ENCODE peak calls at places on chromosomes 7 and 10, in six cellular contexts. Z is left ventricle myocardium inferior; H is epithelial cell of proximal tubule; E is HT1080; J is HS-27A; X is activated CD4-positive, alpha-beta T cell treated with anti-CD3 and anti-CD28 coated beads for 48 hours. G is an unnamed sample.

GRCh38 chr7:923108-924041 is 31.1 kb downstream of the ADAP1 start:
- DNase-seq in Z (peak), H (no peak), E (peak), J (no peak), X (peak), G (peak)

GRCh38 chr10:98478430-98479222 is 31.9 kb upstream of the HPS1 start:
- DNase-seq in Z (no peak), H (no peak), E (peak), J (no peak), X (no peak), G (no peak)

GRCh38 chr7:111982804-111983203 is 223.4 kb downstream of the DOCK4 start:
- DNase-seq in Z (no peak), H (no peak), E (no peak), J (no peak), X (no peak), G (no peak)

GRCh38 chr10:122293156-122293978 is 22.3 kb downstream of the BTBD16 start:
- DNase-seq in Z (no peak), H (no peak), E (no peak), J (no peak), X (peak), G (no peak)

GRCh38 chr7:28103984-28104628 is 76.5 kb downstream of the JAZF1 start:
- DNase-seq in Z (peak), H (no peak), E (peak), J (no peak), X (no peak), G (peak)

GRCh38 chr10:21510218-21511070 is 15.0 kb downstream of the SKIDA1 start:
- DNase-seq in Z (no peak), H (no peak), E (no peak), J (no peak), X (no peak), G (no peak)

GRCh38 chr10:62618576-62619408 is 185.7 kb upstream of the ADO start:
- DNase-seq in Z (no peak), H (no peak), E (peak), J (peak), X (no peak), G (no peak)

GRCh38 chr7:149741629-149742028 is 31.8 kb downstream of the ZNF467 start:
- DNase-seq in Z (no peak), H (no peak), E (no peak), J (no peak), X (no peak), G (peak)

GRCh38 chr10:5723692-5724091 is 39.1 kb downstream of the TASOR2 start:
- DNase-seq in Z (no peak), H (no peak), E (no peak), J (no peak), X (no peak), G (no peak)

GRCh38 chr7:26060713-26061339 is 91.2 kb upstream of the NFE2L3 start:
- DNase-seq in Z (no peak), H (no peak), E (no peak), J (no peak), X (no peak), G (no peak)

GRCh38 chr10:69376662-69377061 is 40.1 kb downstream of the TACR2 start:
- DNase-seq in Z (no peak), H (no peak), E (no peak), J (no peak), X (no peak), G (no peak)

GRCh38 chr7:93150200-93150835 is 2.1 kb upstream of the SAMD9L start:
- DNase-seq in Z (no peak), H (no peak), E (peak), J (no peak), X (no peak), G (no peak)

GRCh38 chr7:134394046-134394445 is 64.9 kb downstream of the AKR1B1 start:
- DNase-seq in Z (no peak), H (no peak), E (no peak), J (peak), X (no peak), G (no peak)

GRCh38 chr10:8049874-8050560 is 4.5 kb upstream of the GATA3 start:
- DNase-seq in Z (no peak), H (no peak), E (no peak), J (no peak), X (peak), G (no peak)

GRCh38 chr10:68602434-68602833 is 42.3 kb downstream of the TET1 start:
- DNase-seq in Z (no peak), H (no peak), E (no peak), J (no peak), X (no peak), G (no peak)

GRCh38 chr7:48875300-48875916 is 48.9 kb upstream of the CDC14C start:
- DNase-seq in Z (peak), H (no peak), E (peak), J (no peak), X (peak), G (no peak)

GRCh38 chr7:1144269-1144771 is 15.7 kb downstream of the ZFAND2A start:
- DNase-seq in Z (peak), H (no peak), E (no peak), J (no peak), X (no peak), G (peak)

GRCh38 chr7:111238891-111239290 is 148.0 kb downstream of the LRRN3 start:
- DNase-seq in Z (no peak), H (no peak), E (peak), J (no peak), X (no peak), G (no peak)

GRCh38 chr7:16787141-16787540 is 17.7 kb downstream of the AGR2 start:
- DNase-seq in Z (no peak), H (no peak), E (no peak), J (no peak), X (no peak), G (no peak)

GRCh38 chr10:69344591-69345244 is 66.4 kb downstream of the HK1 start:
- DNase-seq in Z (no peak), H (no peak), E (no peak), J (no peak), X (no peak), G (no peak)

GRCh38 chr7:28065721-28066285 is 114.8 kb downstream of the JAZF1 start:
- DNase-seq in Z (no peak), H (no peak), E (no peak), J (no peak), X (no peak), G (no peak)

GRCh38 chr10:71974489-71975011 is 10.4 kb downstream of the CHST3 start:
- DNase-seq in Z (no peak), H (no peak), E (peak), J (no peak), X (peak), G (no peak)

GRCh38 chr10:89458760-89459159 is 44.4 kb downstream of the IFIT5 start:
- DNase-seq in Z (no peak), H (no peak), E (no peak), J (no peak), X (no peak), G (no peak)

GRCh38 chr7:156667110-156667436 is 26.5 kb downstream of the RNF32 start:
- DNase-seq in Z (no peak), H (no peak), E (no peak), J (no peak), X (no peak), G (no peak)

GRCh38 chr7:108164946-108165345 is 34.8 kb upstream of the LAMB4 start:
- DNase-seq in Z (no peak), H (no peak), E (no peak), J (no peak), X (no peak), G (no peak)

GRCh38 chr10:77230194-77230593 is 407.4 kb downstream of the KCNMA1 start:
- DNase-seq in Z (no peak), H (peak), E (peak), J (no peak), X (no peak), G (no peak)

GRCh38 chr10:86849495-86849894 is 93.1 kb downstream of the BMPR1A start:
- DNase-seq in Z (no peak), H (no peak), E (no peak), J (no peak), X (no peak), G (no peak)

GRCh38 chr7:157952050-157952667 is 615.4 kb downstream of the DNAJB6 start:
- DNase-seq in Z (no peak), H (no peak), E (no peak), J (no peak), X (no peak), G (no peak)

GRCh38 chr10:85098835-85099521 is 770.6 kb downstream of the CCSER2 start:
- DNase-seq in Z (no peak), H (no peak), E (peak), J (no peak), X (no peak), G (no peak)

GRCh38 chr10:88243847-88244730 is 339.0 kb downstream of the RNLS start:
- DNase-seq in Z (peak), H (no peak), E (no peak), J (no peak), X (no peak), G (peak)

GRCh38 chr7:39950473-39951155 is 558 bp downstream of the CDK13 start:
- DNase-seq in Z (peak), H (no peak), E (no peak), J (no peak), X (peak), G (peak)

GRCh38 chr10:132845780-132846595 is 60.0 kb upstream of the NKX6-2 start:
- DNase-seq in Z (no peak), H (no peak), E (no peak), J (no peak), X (no peak), G (no peak)

GRCh38 chr7:71132521-71133231 is 732 bp downstream of the GALNT17 start:
- DNase-seq in Z (peak), H (no peak), E (no peak), J (no peak), X (no peak), G (no peak)

GRCh38 chr7:126026421-126027088 is 1096.9 kb upstream of the POT1 start:
- DNase-seq in Z (no peak), H (peak), E (peak), J (no peak), X (no peak), G (no peak)

GRCh38 chr7:55477781-55478374 is 94.4 kb downstream of the VOPP1 start:
- DNase-seq in Z (no peak), H (no peak), E (peak), J (peak), X (peak), G (no peak)

GRCh38 chr7:151669762-151670161 is 150.1 kb upstream of the RHEB start:
- DNase-seq in Z (no peak), H (no peak), E (no peak), J (no peak), X (no peak), G (no peak)

GRCh38 chr7:130071701-130072622 is 1.6 kb downstream of the KLHDC10 start:
- DNase-seq in Z (no peak), H (peak), E (peak), J (peak), X (peak), G (peak)

GRCh38 chr7:2522780-2523433 is 3.3 kb downstream of the LFNG start:
- DNase-seq in Z (no peak), H (peak), E (no peak), J (no peak), X (peak), G (peak)

G was measured in BE2C.